ENCODE peak calls at places on chromosomes 11 and 22, in five cellular contexts. U is HS-5, J is left ventricle myocardium inferior, P is NCI-H1092, E is EH. W is an unnamed sample.

GRCh38 chr22:45970709-45971388 is 6.1 kb downstream of the WNT7B start:
- DNase-seq in J (no peak), E (peak), U (no peak), P (no peak), W (no peak)

GRCh38 chr22:43971112-43971511 is 15.9 kb downstream of the SAMM50 start:
- DNase-seq in J (no peak), P (no peak), E (no peak), U (no peak), W (no peak)

GRCh38 chr11:36155770-36156485 is 133.3 kb downstream of the COMMD9 start:
- DNase-seq in U (no peak), P (no peak), J (no peak), E (peak), W (no peak)

GRCh38 chr11:10233581-10233980 is 60.4 kb downstream of the SBF2 start:
- DNase-seq in J (no peak), U (peak), E (peak), P (no peak), W (no peak)

GRCh38 chr11:68003846-68004550 is at the start of gene UNC93B1:
- DNase-seq in E (peak), U (no peak), P (no peak), J (peak), W (peak)

GRCh38 chr11:57771365-57771764 is 9.8 kb downstream of the CTNND1 start:
- DNase-seq in U (no peak), J (no peak), E (no peak), P (no peak), W (no peak)

GRCh38 chr11:46064221-46064620 is 57.0 kb downstream of the PHF21A start:
- DNase-seq in P (no peak), J (no peak), U (no peak), E (peak), W (no peak)

GRCh38 chr11:61061081-61061826 is 41.0 kb upstream of the CD5 start:
- DNase-seq in J (no peak), U (no peak), P (no peak), E (peak), W (no peak)

GRCh38 chr11:25734592-25735211 is 597.2 kb upstream of the ANO3 start:
- DNase-seq in J (no peak), U (peak), E (no peak), P (no peak), W (no peak)

GRCh38 chr22:21698430-21699329 is 32.9 kb downstream of the PPIL2 start:
- DNase-seq in J (peak), U (no peak), P (no peak), E (peak), W (no peak)

GRCh38 chr22:36344106-36344827 is 43.5 kb downstream of the MYH9 start:
- DNase-seq in P (no peak), J (no peak), E (no peak), U (no peak), W (no peak)

GRCh38 chr11:107203656-107204055 is 185.4 kb upstream of the GUCY1A2 start:
- DNase-seq in E (no peak), P (no peak), J (no peak), U (no peak), W (no peak)

GRCh38 chr22:45058622-45058912 is 48.8 kb upstream of the PHF21B start:
- DNase-seq in U (no peak), J (no peak), P (no peak), E (no peak), W (no peak)